ENCODE peak calls at places on chromosomes 7 and 10, in seven cellular contexts. One of them, this sample, is unnamed.

GRCh38 chr7:108375668-108376067 is 80.6 kb downstream of the NRCAM start:
- ATAC-seq in GM12878: peak; percentile 59
- ATAC-seq in RWPE2: no peak
- ATAC-seq in stimulated activated effector memory CD8-positive, alpha-beta T cell treated with anti-CD3 and anti-CD28 coated beads, Interleukin-12 subunit alpha, Interleukin-12 subunit beta, amount 100 ng/mL, for 72 hours: no peak
- ATAC-seq in heart left ventricle: no peak
- ATAC-seq in activated T-helper 17 cell treated with anti-CD3 and anti-CD28 coated beads, Interleukin-2, amount 50 U/mL, for 72 hours: no peak
- ATAC-seq in activated B cell treated with CpG ODN at 0.5 μM for 24 hours: no peak
- ATAC-seq in this sample: no peak

GRCh38 chr10:71789871-71790270 is 16.6 kb upstream of the VSIR start:
- ATAC-seq in activated B cell treated with CpG ODN at 0.5 μM for 24 hours: no peak
- ATAC-seq in GM12878: no peak
- ATAC-seq in stimulated activated effector memory CD8-positive, alpha-beta T cell treated with anti-CD3 and anti-CD28 coated beads, Interleukin-12 subunit alpha, Interleukin-12 subunit beta, amount 100 ng/mL, for 72 hours: no peak
- ATAC-seq in RWPE2: no peak
- ATAC-seq in heart left ventricle: no peak
- ATAC-seq in activated T-helper 17 cell treated with anti-CD3 and anti-CD28 coated beads, Interleukin-2, amount 50 U/mL, for 72 hours: no peak
- ATAC-seq in this sample: no peak

GRCh38 chr7:143382126-143382790 is 1.1 kb downstream of the ZYX start:
- ATAC-seq in heart left ventricle: no peak
- ATAC-seq in activated B cell treated with CpG ODN at 0.5 μM for 24 hours: no peak
- ATAC-seq in stimulated activated effector memory CD8-positive, alpha-beta T cell treated with anti-CD3 and anti-CD28 coated beads, Interleukin-12 subunit alpha, Interleukin-12 subunit beta, amount 100 ng/mL, for 72 hours: no peak
- ATAC-seq in activated T-helper 17 cell treated with anti-CD3 and anti-CD28 coated beads, Interleukin-2, amount 50 U/mL, for 72 hours: no peak
- ATAC-seq in RWPE2: no peak
- ATAC-seq in GM12878: no peak
- ATAC-seq in this sample: no peak

GRCh38 chr7:13829914-13830603 is 159.4 kb downstream of the ETV1 start:
- ATAC-seq in RWPE2: peak; percentile 58
- ATAC-seq in stimulated activated effector memory CD8-positive, alpha-beta T cell treated with anti-CD3 and anti-CD28 coated beads, Interleukin-12 subunit alpha, Interleukin-12 subunit beta, amount 100 ng/mL, for 72 hours: no peak
- ATAC-seq in GM12878: no peak
- ATAC-seq in activated B cell treated with CpG ODN at 0.5 μM for 24 hours: no peak
- ATAC-seq in activated T-helper 17 cell treated with anti-CD3 and anti-CD28 coated beads, Interleukin-2, amount 50 U/mL, for 72 hours: no peak
- ATAC-seq in heart left ventricle: peak; percentile 91
- ATAC-seq in this sample: no peak

GRCh38 chr10:90031776-90032175 is 330.4 kb downstream of the KIF20B start:
- ATAC-seq in activated B cell treated with CpG ODN at 0.5 μM for 24 hours: no peak
- ATAC-seq in stimulated activated effector memory CD8-positive, alpha-beta T cell treated with anti-CD3 and anti-CD28 coated beads, Interleukin-12 subunit alpha, Interleukin-12 subunit beta, amount 100 ng/mL, for 72 hours: no peak
- ATAC-seq in heart left ventricle: no peak
- ATAC-seq in RWPE2: no peak
- ATAC-seq in activated T-helper 17 cell treated with anti-CD3 and anti-CD28 coated beads, Interleukin-2, amount 50 U/mL, for 72 hours: no peak
- ATAC-seq in GM12878: no peak
- ATAC-seq in this sample: no peak

GRCh38 chr7:123026251-123026650 is 30.8 kb upstream of the TAS2R16 start:
- ATAC-seq in heart left ventricle: no peak
- ATAC-seq in activated B cell treated with CpG ODN at 0.5 μM for 24 hours: no peak
- ATAC-seq in GM12878: no peak
- ATAC-seq in stimulated activated effector memory CD8-positive, alpha-beta T cell treated with anti-CD3 and anti-CD28 coated beads, Interleukin-12 subunit alpha, Interleukin-12 subunit beta, amount 100 ng/mL, for 72 hours: no peak
- ATAC-seq in RWPE2: no peak
- ATAC-seq in activated T-helper 17 cell treated with anti-CD3 and anti-CD28 coated beads, Interleukin-2, amount 50 U/mL, for 72 hours: no peak
- ATAC-seq in this sample: no peak

GRCh38 chr7:88306590-88307048 is at the start of gene STEAP4:
- ATAC-seq in RWPE2: peak; percentile 94
- ATAC-seq in activated T-helper 17 cell treated with anti-CD3 and anti-CD28 coated beads, Interleukin-2, amount 50 U/mL, for 72 hours: no peak
- ATAC-seq in heart left ventricle: peak; percentile 90
- ATAC-seq in stimulated activated effector memory CD8-positive, alpha-beta T cell treated with anti-CD3 and anti-CD28 coated beads, Interleukin-12 subunit alpha, Interleukin-12 subunit beta, amount 100 ng/mL, for 72 hours: peak; percentile 48
- ATAC-seq in activated B cell treated with CpG ODN at 0.5 μM for 24 hours: no peak
- ATAC-seq in GM12878: peak; percentile 27
- ATAC-seq in this sample: peak; percentile 81

GRCh38 chr7:84136336-84136735 is 58.3 kb downstream of the SEMA3A start:
- ATAC-seq in activated T-helper 17 cell treated with anti-CD3 and anti-CD28 coated beads, Interleukin-2, amount 50 U/mL, for 72 hours: no peak
- ATAC-seq in stimulated activated effector memory CD8-positive, alpha-beta T cell treated with anti-CD3 and anti-CD28 coated beads, Interleukin-12 subunit alpha, Interleukin-12 subunit beta, amount 100 ng/mL, for 72 hours: no peak
- ATAC-seq in activated B cell treated with CpG ODN at 0.5 μM for 24 hours: no peak
- ATAC-seq in GM12878: no peak
- ATAC-seq in heart left ventricle: no peak
- ATAC-seq in RWPE2: no peak
- ATAC-seq in this sample: no peak

GRCh38 chr7:70787275-70787674 is 344.7 kb upstream of the GALNT17 start:
- ATAC-seq in activated B cell treated with CpG ODN at 0.5 μM for 24 hours: no peak
- ATAC-seq in GM12878: no peak
- ATAC-seq in RWPE2: no peak
- ATAC-seq in stimulated activated effector memory CD8-positive, alpha-beta T cell treated with anti-CD3 and anti-CD28 coated beads, Interleukin-12 subunit alpha, Interleukin-12 subunit beta, amount 100 ng/mL, for 72 hours: peak; percentile 53
- ATAC-seq in heart left ventricle: no peak
- ATAC-seq in activated T-helper 17 cell treated with anti-CD3 and anti-CD28 coated beads, Interleukin-2, amount 50 U/mL, for 72 hours: peak; percentile 37
- ATAC-seq in this sample: no peak

GRCh38 chr7:18521945-18522566 is 26.5 kb downstream of the HDAC9 start:
- ATAC-seq in activated T-helper 17 cell treated with anti-CD3 and anti-CD28 coated beads, Interleukin-2, amount 50 U/mL, for 72 hours: peak; percentile 59
- ATAC-seq in activated B cell treated with CpG ODN at 0.5 μM for 24 hours: peak; percentile 25
- ATAC-seq in RWPE2: no peak
- ATAC-seq in heart left ventricle: no peak
- ATAC-seq in GM12878: peak; percentile 73
- ATAC-seq in stimulated activated effector memory CD8-positive, alpha-beta T cell treated with anti-CD3 and anti-CD28 coated beads, Interleukin-12 subunit alpha, Interleukin-12 subunit beta, amount 100 ng/mL, for 72 hours: peak; percentile 99
- ATAC-seq in this sample: no peak

GRCh38 chr10:12403119-12403518 is 53.8 kb downstream of the CAMK1D start:
- ATAC-seq in stimulated activated effector memory CD8-positive, alpha-beta T cell treated with anti-CD3 and anti-CD28 coated beads, Interleukin-12 subunit alpha, Interleukin-12 subunit beta, amount 100 ng/mL, for 72 hours: no peak
- ATAC-seq in heart left ventricle: no peak
- ATAC-seq in activated T-helper 17 cell treated with anti-CD3 and anti-CD28 coated beads, Interleukin-2, amount 50 U/mL, for 72 hours: no peak
- ATAC-seq in activated B cell treated with CpG ODN at 0.5 μM for 24 hours: no peak
- ATAC-seq in RWPE2: no peak
- ATAC-seq in GM12878: no peak
- ATAC-seq in this sample: no peak

GRCh38 chr7:113936535-113936934 is 17.7 kb upstream of the PPP1R3A start:
- ATAC-seq in activated T-helper 17 cell treated with anti-CD3 and anti-CD28 coated beads, Interleukin-2, amount 50 U/mL, for 72 hours: no peak
- ATAC-seq in heart left ventricle: no peak
- ATAC-seq in activated B cell treated with CpG ODN at 0.5 μM for 24 hours: no peak
- ATAC-seq in stimulated activated effector memory CD8-positive, alpha-beta T cell treated with anti-CD3 and anti-CD28 coated beads, Interleukin-12 subunit alpha, Interleukin-12 subunit beta, amount 100 ng/mL, for 72 hours: peak; percentile 24
- ATAC-seq in GM12878: no peak
- ATAC-seq in RWPE2: no peak
- ATAC-seq in this sample: no peak

GRCh38 chr10:110209399-110209925 is 2.1 kb downstream of the MXI1 start:
- ATAC-seq in activated T-helper 17 cell treated with anti-CD3 and anti-CD28 coated beads, Interleukin-2, amount 50 U/mL, for 72 hours: peak; percentile 12
- ATAC-seq in activated B cell treated with CpG ODN at 0.5 μM for 24 hours: peak; percentile 4
- ATAC-seq in RWPE2: peak; percentile 34
- ATAC-seq in GM12878: no peak
- ATAC-seq in stimulated activated effector memory CD8-positive, alpha-beta T cell treated with anti-CD3 and anti-CD28 coated beads, Interleukin-12 subunit alpha, Interleukin-12 subunit beta, amount 100 ng/mL, for 72 hours: peak; percentile 44
- ATAC-seq in heart left ventricle: no peak
- ATAC-seq in this sample: no peak

GRCh38 chr7:37346761-37347160 is 101.9 kb downstream of the ELMO1 start:
- ATAC-seq in GM12878: no peak
- ATAC-seq in stimulated activated effector memory CD8-positive, alpha-beta T cell treated with anti-CD3 and anti-CD28 coated beads, Interleukin-12 subunit alpha, Interleukin-12 subunit beta, amount 100 ng/mL, for 72 hours: no peak
- ATAC-seq in heart left ventricle: no peak
- ATAC-seq in activated T-helper 17 cell treated with anti-CD3 and anti-CD28 coated beads, Interleukin-2, amount 50 U/mL, for 72 hours: no peak
- ATAC-seq in activated B cell treated with CpG ODN at 0.5 μM for 24 hours: no peak
- ATAC-seq in RWPE2: no peak
- ATAC-seq in this sample: no peak

GRCh38 chr10:110865804-110866482 is 5.8 kb upstream of the PDCD4 start:
- ATAC-seq in heart left ventricle: no peak
- ATAC-seq in activated B cell treated with CpG ODN at 0.5 μM for 24 hours: peak; percentile 52
- ATAC-seq in RWPE2: no peak
- ATAC-seq in GM12878: peak; percentile 36
- ATAC-seq in stimulated activated effector memory CD8-positive, alpha-beta T cell treated with anti-CD3 and anti-CD28 coated beads, Interleukin-12 subunit alpha, Interleukin-12 subunit beta, amount 100 ng/mL, for 72 hours: no peak
- ATAC-seq in activated T-helper 17 cell treated with anti-CD3 and anti-CD28 coated beads, Interleukin-2, amount 50 U/mL, for 72 hours: no peak
- ATAC-seq in this sample: no peak

GRCh38 chr7:141387521-141388217 is 163.5 kb upstream of the AGK start:
- ATAC-seq in heart left ventricle: peak; percentile 37
- ATAC-seq in stimulated activated effector memory CD8-positive, alpha-beta T cell treated with anti-CD3 and anti-CD28 coated beads, Interleukin-12 subunit alpha, Interleukin-12 subunit beta, amount 100 ng/mL, for 72 hours: no peak
- ATAC-seq in activated B cell treated with CpG ODN at 0.5 μM for 24 hours: no peak
- ATAC-seq in GM12878: no peak
- ATAC-seq in RWPE2: no peak
- ATAC-seq in activated T-helper 17 cell treated with anti-CD3 and anti-CD28 coated beads, Interleukin-2, amount 50 U/mL, for 72 hours: no peak
- ATAC-seq in this sample: no peak

GRCh38 chr10:57775250-57775649 is 492.4 kb downstream of the IPMK start:
- ATAC-seq in heart left ventricle: no peak
- ATAC-seq in RWPE2: no peak
- ATAC-seq in activated T-helper 17 cell treated with anti-CD3 and anti-CD28 coated beads, Interleukin-2, amount 50 U/mL, for 72 hours: no peak
- ATAC-seq in activated B cell treated with CpG ODN at 0.5 μM for 24 hours: no peak
- ATAC-seq in GM12878: no peak
- ATAC-seq in stimulated activated effector memory CD8-positive, alpha-beta T cell treated with anti-CD3 and anti-CD28 coated beads, Interleukin-12 subunit alpha, Interleukin-12 subunit beta, amount 100 ng/mL, for 72 hours: no peak
- ATAC-seq in this sample: no peak

GRCh38 chr10:62724465-62724864 is 80.1 kb upstream of the ADO start:
- ATAC-seq in heart left ventricle: no peak
- ATAC-seq in activated T-helper 17 cell treated with anti-CD3 and anti-CD28 coated beads, Interleukin-2, amount 50 U/mL, for 72 hours: no peak
- ATAC-seq in activated B cell treated with CpG ODN at 0.5 μM for 24 hours: peak; percentile 21
- ATAC-seq in GM12878: no peak
- ATAC-seq in RWPE2: no peak
- ATAC-seq in stimulated activated effector memory CD8-positive, alpha-beta T cell treated with anti-CD3 and anti-CD28 coated beads, Interleukin-12 subunit alpha, Interleukin-12 subunit beta, amount 100 ng/mL, for 72 hours: no peak
- ATAC-seq in this sample: no peak

GRCh38 chr10:72802291-72803118 is 91.0 kb upstream of the OIT3 start:
- ATAC-seq in activated B cell treated with CpG ODN at 0.5 μM for 24 hours: no peak
- ATAC-seq in activated T-helper 17 cell treated with anti-CD3 and anti-CD28 coated beads, Interleukin-2, amount 50 U/mL, for 72 hours: peak; percentile 76
- ATAC-seq in RWPE2: peak; percentile 91
- ATAC-seq in GM12878: peak; percentile 48
- ATAC-seq in heart left ventricle: peak; percentile 57
- ATAC-seq in stimulated activated effector memory CD8-positive, alpha-beta T cell treated with anti-CD3 and anti-CD28 coated beads, Interleukin-12 subunit alpha, Interleukin-12 subunit beta, amount 100 ng/mL, for 72 hours: peak; percentile 61
- ATAC-seq in this sample: no peak

GRCh38 chr10:69786791-69787190 is 14.9 kb upstream of the COL13A1 start:
- ATAC-seq in stimulated activated effector memory CD8-positive, alpha-beta T cell treated with anti-CD3 and anti-CD28 coated beads, Interleukin-12 subunit alpha, Interleukin-12 subunit beta, amount 100 ng/mL, for 72 hours: peak; percentile 23
- ATAC-seq in RWPE2: peak; percentile 70
- ATAC-seq in heart left ventricle: no peak
- ATAC-seq in GM12878: no peak
- ATAC-seq in activated T-helper 17 cell treated with anti-CD3 and anti-CD28 coated beads, Interleukin-2, amount 50 U/mL, for 72 hours: no peak
- ATAC-seq in activated B cell treated with CpG ODN at 0.5 μM for 24 hours: no peak
- ATAC-seq in this sample: no peak

GRCh38 chr7:51593638-51594037 is 277.0 kb upstream of the COBL start:
- ATAC-seq in heart left ventricle: peak; percentile 84
- ATAC-seq in activated B cell treated with CpG ODN at 0.5 μM for 24 hours: no peak
- ATAC-seq in stimulated activated effector memory CD8-positive, alpha-beta T cell treated with anti-CD3 and anti-CD28 coated beads, Interleukin-12 subunit alpha, Interleukin-12 subunit beta, amount 100 ng/mL, for 72 hours: no peak
- ATAC-seq in RWPE2: no peak
- ATAC-seq in activated T-helper 17 cell treated with anti-CD3 and anti-CD28 coated beads, Interleukin-2, amount 50 U/mL, for 72 hours: no peak
- ATAC-seq in GM12878: no peak
- ATAC-seq in this sample: no peak

GRCh38 chr7:93574646-93575554 is at the start of gene CALCR:
- ATAC-seq in activated B cell treated with CpG ODN at 0.5 μM for 24 hours: no peak
- ATAC-seq in heart left ventricle: no peak
- ATAC-seq in stimulated activated effector memory CD8-positive, alpha-beta T cell treated with anti-CD3 and anti-CD28 coated beads, Interleukin-12 subunit alpha, Interleukin-12 subunit beta, amount 100 ng/mL, for 72 hours: peak; percentile 35
- ATAC-seq in GM12878: no peak
- ATAC-seq in RWPE2: peak; percentile 45
- ATAC-seq in activated T-helper 17 cell treated with anti-CD3 and anti-CD28 coated beads, Interleukin-2, amount 50 U/mL, for 72 hours: no peak
- ATAC-seq in this sample: peak; percentile 21

GRCh38 chr7:143042159-143042820 is 9.9 kb upstream of the OR6V1 start:
- ATAC-seq in RWPE2: no peak
- ATAC-seq in heart left ventricle: no peak
- ATAC-seq in activated T-helper 17 cell treated with anti-CD3 and anti-CD28 coated beads, Interleukin-2, amount 50 U/mL, for 72 hours: no peak
- ATAC-seq in stimulated activated effector memory CD8-positive, alpha-beta T cell treated with anti-CD3 and anti-CD28 coated beads, Interleukin-12 subunit alpha, Interleukin-12 subunit beta, amount 100 ng/mL, for 72 hours: no peak
- ATAC-seq in activated B cell treated with CpG ODN at 0.5 μM for 24 hours: no peak
- ATAC-seq in GM12878: peak; percentile 15
- ATAC-seq in this sample: no peak

GRCh38 chr7:101099969-101100781 is 14.9 kb downstream of the TRIM56 start:
- ATAC-seq in heart left ventricle: peak; percentile 98
- ATAC-seq in stimulated activated effector memory CD8-positive, alpha-beta T cell treated with anti-CD3 and anti-CD28 coated beads, Interleukin-12 subunit alpha, Interleukin-12 subunit beta, amount 100 ng/mL, for 72 hours: peak; percentile 97
- ATAC-seq in activated B cell treated with CpG ODN at 0.5 μM for 24 hours: peak; percentile 28
- ATAC-seq in RWPE2: peak; percentile 90
- ATAC-seq in GM12878: peak; percentile 74
- ATAC-seq in activated T-helper 17 cell treated with anti-CD3 and anti-CD28 coated beads, Interleukin-2, amount 50 U/mL, for 72 hours: peak; percentile 96
- ATAC-seq in this sample: peak; percentile 99

GRCh38 chr7:44724276-44724675 is 24.4 kb upstream of the ZMIZ2 start:
- ATAC-seq in heart left ventricle: no peak
- ATAC-seq in activated B cell treated with CpG ODN at 0.5 μM for 24 hours: no peak
- ATAC-seq in stimulated activated effector memory CD8-positive, alpha-beta T cell treated with anti-CD3 and anti-CD28 coated beads, Interleukin-12 subunit alpha, Interleukin-12 subunit beta, amount 100 ng/mL, for 72 hours: no peak
- ATAC-seq in GM12878: no peak
- ATAC-seq in activated T-helper 17 cell treated with anti-CD3 and anti-CD28 coated beads, Interleukin-2, amount 50 U/mL, for 72 hours: no peak
- ATAC-seq in RWPE2: no peak
- ATAC-seq in this sample: no peak

GRCh38 chr10:117163061-117163953 is 25.2 kb upstream of the VAX1 start:
- ATAC-seq in activated B cell treated with CpG ODN at 0.5 μM for 24 hours: no peak
- ATAC-seq in activated T-helper 17 cell treated with anti-CD3 and anti-CD28 coated beads, Interleukin-2, amount 50 U/mL, for 72 hours: no peak
- ATAC-seq in RWPE2: no peak
- ATAC-seq in stimulated activated effector memory CD8-positive, alpha-beta T cell treated with anti-CD3 and anti-CD28 coated beads, Interleukin-12 subunit alpha, Interleukin-12 subunit beta, amount 100 ng/mL, for 72 hours: no peak
- ATAC-seq in heart left ventricle: no peak
- ATAC-seq in GM12878: no peak
- ATAC-seq in this sample: no peak

GRCh38 chr7:151632750-151633515 is 113.2 kb upstream of the RHEB start:
- ATAC-seq in activated T-helper 17 cell treated with anti-CD3 and anti-CD28 coated beads, Interleukin-2, amount 50 U/mL, for 72 hours: peak; percentile 75
- ATAC-seq in activated B cell treated with CpG ODN at 0.5 μM for 24 hours: peak; percentile 59
- ATAC-seq in GM12878: peak; percentile 85
- ATAC-seq in heart left ventricle: peak; percentile 53
- ATAC-seq in RWPE2: no peak
- ATAC-seq in stimulated activated effector memory CD8-positive, alpha-beta T cell treated with anti-CD3 and anti-CD28 coated beads, Interleukin-12 subunit alpha, Interleukin-12 subunit beta, amount 100 ng/mL, for 72 hours: peak; percentile 73
- ATAC-seq in this sample: peak; percentile 9

GRCh38 chr7:69418865-69419670 is 179.2 kb upstream of the AUTS2 start:
- ATAC-seq in stimulated activated effector memory CD8-positive, alpha-beta T cell treated with anti-CD3 and anti-CD28 coated beads, Interleukin-12 subunit alpha, Interleukin-12 subunit beta, amount 100 ng/mL, for 72 hours: no peak
- ATAC-seq in RWPE2: no peak
- ATAC-seq in activated B cell treated with CpG ODN at 0.5 μM for 24 hours: no peak
- ATAC-seq in GM12878: peak; percentile 79
- ATAC-seq in activated T-helper 17 cell treated with anti-CD3 and anti-CD28 coated beads, Interleukin-2, amount 50 U/mL, for 72 hours: no peak
- ATAC-seq in heart left ventricle: no peak
- ATAC-seq in this sample: no peak

GRCh38 chr7:103811997-103812396 is 177.5 kb downstream of the RELN start:
- ATAC-seq in stimulated activated effector memory CD8-positive, alpha-beta T cell treated with anti-CD3 and anti-CD28 coated beads, Interleukin-12 subunit alpha, Interleukin-12 subunit beta, amount 100 ng/mL, for 72 hours: no peak
- ATAC-seq in heart left ventricle: no peak
- ATAC-seq in GM12878: peak; percentile 89
- ATAC-seq in activated T-helper 17 cell treated with anti-CD3 and anti-CD28 coated beads, Interleukin-2, amount 50 U/mL, for 72 hours: no peak
- ATAC-seq in RWPE2: no peak
- ATAC-seq in activated B cell treated with CpG ODN at 0.5 μM for 24 hours: no peak
- ATAC-seq in this sample: no peak

GRCh38 chr10:129898701-129899563 is 65.1 kb downstream of the EBF3 start:
- ATAC-seq in activated B cell treated with CpG ODN at 0.5 μM for 24 hours: no peak
- ATAC-seq in RWPE2: no peak
- ATAC-seq in GM12878: no peak
- ATAC-seq in activated T-helper 17 cell treated with anti-CD3 and anti-CD28 coated beads, Interleukin-2, amount 50 U/mL, for 72 hours: no peak
- ATAC-seq in heart left ventricle: no peak
- ATAC-seq in stimulated activated effector memory CD8-positive, alpha-beta T cell treated with anti-CD3 and anti-CD28 coated beads, Interleukin-12 subunit alpha, Interleukin-12 subunit beta, amount 100 ng/mL, for 72 hours: no peak
- ATAC-seq in this sample: no peak

GRCh38 chr7:150556521-150557138 is 10.6 kb upstream of the GIMAP4 start:
- ATAC-seq in RWPE2: no peak
- ATAC-seq in stimulated activated effector memory CD8-positive, alpha-beta T cell treated with anti-CD3 and anti-CD28 coated beads, Interleukin-12 subunit alpha, Interleukin-12 subunit beta, amount 100 ng/mL, for 72 hours: peak; percentile 77
- ATAC-seq in activated B cell treated with CpG ODN at 0.5 μM for 24 hours: no peak
- ATAC-seq in activated T-helper 17 cell treated with anti-CD3 and anti-CD28 coated beads, Interleukin-2, amount 50 U/mL, for 72 hours: peak; percentile 82
- ATAC-seq in GM12878: no peak
- ATAC-seq in heart left ventricle: peak; percentile 36
- ATAC-seq in this sample: no peak